ENCODE peak calls at places on chromosomes 4 and X, in nine cellular contexts. R, L, Q, X, F, B, S, C and U are unnamed samples.

GRCh38 chr4:128835498-128836222 is 26.2 kb downstream of the JADE1 start:
- DNase-seq in R (peak), L (peak), Q (peak), X (peak), F (no peak), B (no peak), S (no peak), C (peak), U (peak)

GRCh38 chr4:6396696-6397236 is 75.6 kb downstream of the PPP2R2C start:
- DNase-seq in R (no peak), L (no peak), Q (no peak), X (no peak), F (no peak), B (no peak), S (no peak), C (no peak), U (no peak)

GRCh38 chrX:105634180-105634579 is 188.2 kb upstream of the NRK start:
- DNase-seq in R (no peak), L (no peak), Q (no peak), X (no peak), F (no peak), B (no peak), S (no peak), C (no peak), U (no peak)

GRCh38 chrX:72621619-72622485 is 49.2 kb upstream of the HDAC8 start:
- DNase-seq in R (peak), L (peak), Q (no peak), X (peak), F (peak), B (no peak), S (no peak), C (no peak), U (peak)

GRCh38 chrX:88613338-88613737 is 133.7 kb upstream of the CPXCR1 start:
- DNase-seq in R (peak), L (peak), Q (no peak), X (peak), F (no peak), B (no peak), S (peak), C (no peak), U (peak)

GRCh38 chr4:148782284-148782683 is 340.1 kb upstream of the NR3C2 start:
- DNase-seq in R (no peak), L (no peak), Q (peak), X (no peak), F (no peak), B (no peak), S (peak), C (no peak), U (no peak)

GRCh38 chr4:178881937-178882336 is 1439.7 kb upstream of the AGA start:
- DNase-seq in R (no peak), L (no peak), Q (no peak), X (no peak), F (no peak), B (no peak), S (no peak), C (no peak), U (no peak)

GRCh38 chr4:8422327-8422726 is 18.2 kb downstream of the ACOX3 start:
- DNase-seq in R (no peak), L (no peak), Q (no peak), X (no peak), F (no peak), B (no peak), S (no peak), C (no peak), U (no peak)

GRCh38 chrX:24692305-24692704 is 1.4 kb upstream of the POLA1 start:
- DNase-seq in R (no peak), L (no peak), Q (no peak), X (no peak), F (no peak), B (no peak), S (no peak), C (no peak), U (no peak)

GRCh38 chr4:7433376-7434140 is 1.2 kb downstream of the PSAPL1 start:
- DNase-seq in R (no peak), L (no peak), Q (no peak), X (no peak), F (no peak), B (no peak), S (no peak), C (no peak), U (no peak)

GRCh38 chr4:3399277-3400194 is 42.2 kb upstream of the HGFAC start:
- DNase-seq in R (peak), L (no peak), Q (no peak), X (no peak), F (no peak), B (no peak), S (no peak), C (no peak), U (peak)

GRCh38 chrX:81261576-81261975 is 59.7 kb downstream of the SH3BGRL start:
- DNase-seq in R (peak), L (peak), Q (no peak), X (peak), F (no peak), B (no peak), S (no peak), C (no peak), U (peak)

GRCh38 chr4:148030486-148030885 is 298.6 kb downstream of the ARHGAP10 start:
- DNase-seq in R (peak), L (peak), Q (no peak), X (peak), F (no peak), B (no peak), S (no peak), C (no peak), U (peak)

GRCh38 chrX:24748196-24748595 is 54.5 kb downstream of the POLA1 start:
- DNase-seq in R (no peak), L (no peak), Q (no peak), X (no peak), F (no peak), B (no peak), S (no peak), C (no peak), U (no peak)

GRCh38 chr4:10123227-10124101 is 6.9 kb upstream of the WDR1 start:
- DNase-seq in R (peak), L (peak), Q (no peak), X (peak), F (no peak), B (peak), S (peak), C (no peak), U (peak)

GRCh38 chrX:38805294-38806053 is 4.2 kb downstream of the MID1IP1 start:
- DNase-seq in R (peak), L (peak), Q (peak), X (peak), F (peak), B (peak), S (peak), C (peak), U (peak)

GRCh38 chrX:40105016-40105790 is 7.4 kb upstream of the BCOR start:
- DNase-seq in R (peak), L (no peak), Q (no peak), X (no peak), F (peak), B (no peak), S (peak), C (no peak), U (peak)
- H3K4me3 ChIP-seq in R (peak), L (peak), Q (peak), X (peak), F (peak), B (peak), S (peak), C (peak), U (peak)

GRCh38 chr4:39256436-39256835 is 74.1 kb downstream of the WDR19 start:
- DNase-seq in R (peak), L (peak), Q (no peak), X (peak), F (no peak), B (no peak), S (no peak), C (no peak), U (peak)

GRCh38 chr4:39259571-39260330 is 77.4 kb downstream of the WDR19 start:
- DNase-seq in R (peak), L (peak), Q (no peak), X (peak), F (no peak), B (no peak), S (no peak), C (no peak), U (peak)

GRCh38 chr4:39255916-39256315 is 73.6 kb downstream of the WDR19 start:
- DNase-seq in R (no peak), L (peak), Q (no peak), X (peak), F (no peak), B (no peak), S (no peak), C (no peak), U (peak)

GRCh38 chr4:39255266-39255665 is 72.9 kb downstream of the WDR19 start:
- DNase-seq in R (peak), L (peak), Q (no peak), X (peak), F (no peak), B (no peak), S (no peak), C (no peak), U (peak)
- TF ChIP-seq CTCF in R (peak), L (peak), Q (no peak), X (peak), F (peak), B (peak), S (peak), C (peak), U (peak)

GRCh38 chr4:139207873-139208403 is 30.9 kb upstream of the ELF2 start:
- DNase-seq in R (peak), L (no peak), Q (no peak), X (no peak), F (no peak), B (no peak), S (no peak), C (no peak), U (no peak)

GRCh38 chr4:139207247-139207646 is 30.2 kb upstream of the ELF2 start:
- DNase-seq in R (no peak), L (no peak), Q (no peak), X (no peak), F (no peak), B (no peak), S (no peak), C (no peak), U (no peak)

GRCh38 chr4:139210486-139210885 is 33.5 kb upstream of the ELF2 start:
- DNase-seq in R (no peak), L (no peak), Q (no peak), X (peak), F (no peak), B (no peak), S (no peak), C (no peak), U (no peak)

GRCh38 chr4:139209470-139210063 is 32.5 kb upstream of the ELF2 start:
- DNase-seq in R (no peak), L (no peak), Q (no peak), X (no peak), F (no peak), B (no peak), S (no peak), C (no peak), U (no peak)

GRCh38 chr4:139208404-139208945 is 31.5 kb upstream of the ELF2 start:
- DNase-seq in R (peak), L (peak), Q (no peak), X (peak), F (peak), B (no peak), S (no peak), C (no peak), U (peak)
- H3K4me3 ChIP-seq in R (no peak), L (no peak), Q (no peak), X (no peak), F (no peak), B (no peak), S (no peak), C (no peak), U (no peak)

GRCh38 chr4:157300678-157301077 is 80.2 kb downstream of the GRIA2 start:
- DNase-seq in R (no peak), L (no peak), Q (no peak), X (no peak), F (no peak), B (no peak), S (no peak), C (no peak), U (no peak)
- TF ChIP-seq CTCF in R (no peak), L (no peak), Q (no peak), X (no peak), F (no peak), B (no peak), S (no peak), C (no peak), U (no peak)

DNA sequence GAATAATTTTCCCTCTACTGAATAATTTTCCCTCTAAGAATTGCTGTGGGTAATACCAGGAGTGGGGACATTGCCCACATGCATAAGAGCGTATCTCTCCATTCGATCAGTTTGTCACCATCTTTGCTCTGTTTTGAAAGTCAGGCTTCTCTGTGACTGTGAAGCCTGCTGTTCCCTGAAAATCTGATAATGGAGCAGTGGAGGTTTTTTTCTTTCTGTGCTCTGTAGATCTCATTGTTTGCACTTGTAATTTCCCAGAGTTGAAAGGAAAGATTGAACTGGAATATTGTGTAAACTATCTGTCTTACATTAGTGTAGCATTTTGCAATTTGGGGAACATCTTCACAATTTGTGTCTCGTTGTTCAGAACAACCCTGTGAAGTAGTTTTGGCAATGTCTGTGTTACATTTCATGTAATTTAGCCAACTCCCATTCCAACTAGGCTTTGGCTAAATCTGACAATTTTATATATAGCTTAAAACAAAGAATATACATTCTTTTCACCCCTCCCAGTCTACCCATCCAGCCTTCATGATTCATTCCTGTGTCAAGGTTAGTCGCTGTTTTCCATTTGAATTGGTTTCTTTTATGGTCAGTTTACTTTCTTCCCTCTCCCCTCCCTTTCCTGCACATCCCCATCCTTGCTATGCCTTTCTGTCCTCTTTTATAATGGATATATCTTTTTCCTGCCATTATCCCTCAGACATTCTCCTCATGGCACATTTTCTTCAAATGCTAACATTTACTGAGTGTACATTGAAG is 4.5 kb downstream of the ZXDB start:
- DNase-seq in R (no peak), L (no peak), Q (no peak), X (peak), F (no peak), B (no peak), S (no peak), C (no peak), U (peak)
- H3K4me3 ChIP-seq in R (peak), L (peak), Q (no peak), X (peak), F (peak), B (no peak), S (peak), C (peak), U (peak)

DNA sequence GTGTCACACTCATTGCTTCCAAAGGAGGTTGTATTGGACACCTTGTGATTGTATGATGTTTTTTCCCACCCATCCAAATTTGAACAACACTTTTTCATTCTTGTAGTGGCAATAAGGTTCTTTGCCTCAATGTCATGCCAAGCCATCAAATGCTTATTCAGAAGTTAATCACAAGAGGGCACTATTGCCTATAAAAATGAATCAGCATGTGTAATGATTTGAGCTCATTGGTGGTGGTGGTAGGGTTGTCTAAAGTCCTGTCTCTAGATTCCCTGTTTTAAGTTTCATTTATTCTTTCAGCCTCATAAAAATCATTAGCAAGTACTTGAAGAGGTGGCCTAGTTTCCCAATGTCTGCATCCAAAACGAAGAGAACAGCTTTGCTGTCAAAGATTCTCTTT is 37.0 kb downstream of the IRS4 start:
- DNase-seq in R (peak), L (peak), Q (no peak), X (peak), F (peak), B (no peak), S (peak), C (no peak), U (peak)
- TF ChIP-seq CTCF in R (peak), L (peak), Q (peak), X (peak), F (peak), B (peak), S (peak), C (peak), U (no peak)

GRCh38 chr4:121072836-121073362 is 564 bp upstream of the NDNF start:
- DNase-seq in R (peak), L (no peak), Q (no peak), X (no peak), F (peak), B (peak), S (peak), C (no peak), U (no peak)
- H3K4me3 ChIP-seq in R (peak), L (peak), Q (peak), X (peak), F (peak), B (peak), S (peak), C (peak), U (peak)

GRCh38 chrX:77346859-77347258 is 100.3 kb upstream of the FGF16 start:
- DNase-seq in R (no peak), L (no peak), Q (no peak), X (peak), F (no peak), B (no peak), S (no peak), C (no peak), U (no peak)
- TF ChIP-seq CTCF in R (no peak), L (no peak), Q (no peak), X (no peak), F (no peak), B (no peak), S (no peak), C (no peak), U (no peak)